ENCODE peak calls at places on chromosomes 6 and 20, in ten cellular contexts. P, V, N, K, Z, B, D, Q, M and T are unnamed samples.

GRCh38 chr6:149285626-149286025 is 31.9 kb upstream of the TAB2 start:
- DNase-seq in P (no peak), V (no peak), N (no peak), K (no peak), Z (no peak), B (no peak), D (no peak), Q (no peak), M (no peak), T (no peak)

GRCh38 chr20:20547221-20547875 is 165.1 kb downstream of the RALGAPA2 start:
- DNase-seq in P (no peak), V (no peak), N (no peak), K (no peak), Z (no peak), B (no peak), D (no peak), Q (no peak), M (peak; percentile 19), T (no peak)

GRCh38 chr6:2630362-2630761 is 120.4 kb downstream of the MYLK4 start:
- DNase-seq in P (no peak), V (peak; percentile 13), N (no peak), K (no peak), Z (peak; percentile 71), B (no peak), D (peak; percentile 45), Q (no peak), M (no peak), T (peak; percentile 95)

GRCh38 chr20:37202267-37202943 is 23.1 kb upstream of the MROH8 start:
- DNase-seq in P (no peak), V (peak; percentile 37), N (no peak), K (no peak), Z (peak; percentile 86), B (peak; percentile 65), D (peak; percentile 74), Q (no peak), M (peak; percentile 32), T (peak; percentile 91)

GRCh38 chr20:38321959-38322598 is 18.1 kb downstream of the BPI start:
- DNase-seq in P (no peak), V (no peak), N (no peak), K (no peak), Z (no peak), B (peak; percentile 70), D (peak; percentile 76), Q (peak; percentile 38), M (no peak), T (peak; percentile 73)

GRCh38 chr6:134921980-134922313 is 28.0 kb downstream of the ALDH8A1 start:
- DNase-seq in P (no peak), V (no peak), N (no peak), K (no peak), Z (no peak), B (no peak), D (no peak), Q (no peak), M (no peak), T (no peak)

GRCh38 chr6:155142902-155143609 is 120.8 kb upstream of the CLDN20 start:
- DNase-seq in P (no peak), V (no peak), N (no peak), K (no peak), Z (no peak), B (no peak), D (no peak), Q (no peak), M (no peak), T (no peak)

GRCh38 chr6:39295538-39295937 is 18.7 kb downstream of the KCNK17 start:
- DNase-seq in P (no peak), V (no peak), N (no peak), K (no peak), Z (no peak), B (no peak), D (no peak), Q (no peak), M (no peak), T (no peak)

GRCh38 chr6:90192857-90193256 is 103.8 kb downstream of the BACH2 start:
- DNase-seq in P (no peak), V (no peak), N (no peak), K (no peak), Z (no peak), B (no peak), D (no peak), Q (no peak), M (no peak), T (no peak)

GRCh38 chr6:43760799-43761168 is 9.2 kb upstream of the VEGFA start:
- DNase-seq in P (peak; percentile 16), V (no peak), N (no peak), K (no peak), Z (no peak), B (no peak), D (no peak), Q (no peak), M (no peak), T (no peak)

GRCh38 chr20:20224806-20225205 is 143.1 kb upstream of the INSM1 start:
- DNase-seq in P (no peak), V (no peak), N (no peak), K (no peak), Z (no peak), B (no peak), D (no peak), Q (no peak), M (no peak), T (no peak)

GRCh38 chr20:35307666-35308653 is 15.7 kb upstream of the FAM83C start:
- DNase-seq in P (no peak), V (no peak), N (no peak), K (peak; percentile 73), Z (peak; percentile 95), B (no peak), D (peak; percentile 50), Q (peak; percentile 76), M (no peak), T (no peak)

GRCh38 chr20:51541189-51542032 is 1.1 kb downstream of the NFATC2 start:
- DNase-seq in P (peak; percentile 62), V (peak; percentile 77), N (no peak), K (peak; percentile 61), Z (no peak), B (peak; percentile 95), D (peak; percentile 56), Q (peak; percentile 12), M (peak; percentile 72), T (peak; percentile 49)

GRCh38 chr6:35552285-35552917 is 39.7 kb upstream of the TULP1 start:
- DNase-seq in P (peak; percentile 51), V (peak; percentile 36), N (no peak), K (no peak), Z (peak; percentile 30), B (no peak), D (peak; percentile 64), Q (no peak), M (peak; percentile 39), T (peak; percentile 45)

GRCh38 chr20:45138451-45139300 is 14.4 kb upstream of the WFDC12 start:
- DNase-seq in P (peak; percentile 84), V (peak; percentile 47), N (no peak), K (peak; percentile 67), Z (no peak), B (peak; percentile 38), D (peak; percentile 90), Q (no peak), M (peak; percentile 44), T (no peak)

GRCh38 chr6:16634855-16635254 is 126.4 kb downstream of the ATXN1 start:
- DNase-seq in P (no peak), V (no peak), N (no peak), K (no peak), Z (no peak), B (no peak), D (no peak), Q (no peak), M (no peak), T (no peak)

GRCh38 chr6:57268294-57268640 is 46.2 kb upstream of the RAB23 start:
- DNase-seq in P (no peak), V (no peak), N (no peak), K (no peak), Z (no peak), B (no peak), D (no peak), Q (no peak), M (no peak), T (no peak)
- TF ChIP-seq CTCF in P (no peak), V (no peak), N (no peak), K (no peak), Z (no peak), B (no peak), D (no peak), Q (no peak), M (peak; percentile 36), T (no peak)

GRCh38 chr6:168226095-168226781 is 93.3 kb downstream of the DACT2 start:
- DNase-seq in P (no peak), V (no peak), N (no peak), K (no peak), Z (no peak), B (no peak), D (no peak), Q (no peak), M (no peak), T (no peak)
- TF ChIP-seq CTCF in P (no peak), V (no peak), N (no peak), K (no peak), Z (no peak), B (peak; percentile 5), D (no peak), Q (peak; percentile 17), M (no peak), T (no peak)

DNA sequence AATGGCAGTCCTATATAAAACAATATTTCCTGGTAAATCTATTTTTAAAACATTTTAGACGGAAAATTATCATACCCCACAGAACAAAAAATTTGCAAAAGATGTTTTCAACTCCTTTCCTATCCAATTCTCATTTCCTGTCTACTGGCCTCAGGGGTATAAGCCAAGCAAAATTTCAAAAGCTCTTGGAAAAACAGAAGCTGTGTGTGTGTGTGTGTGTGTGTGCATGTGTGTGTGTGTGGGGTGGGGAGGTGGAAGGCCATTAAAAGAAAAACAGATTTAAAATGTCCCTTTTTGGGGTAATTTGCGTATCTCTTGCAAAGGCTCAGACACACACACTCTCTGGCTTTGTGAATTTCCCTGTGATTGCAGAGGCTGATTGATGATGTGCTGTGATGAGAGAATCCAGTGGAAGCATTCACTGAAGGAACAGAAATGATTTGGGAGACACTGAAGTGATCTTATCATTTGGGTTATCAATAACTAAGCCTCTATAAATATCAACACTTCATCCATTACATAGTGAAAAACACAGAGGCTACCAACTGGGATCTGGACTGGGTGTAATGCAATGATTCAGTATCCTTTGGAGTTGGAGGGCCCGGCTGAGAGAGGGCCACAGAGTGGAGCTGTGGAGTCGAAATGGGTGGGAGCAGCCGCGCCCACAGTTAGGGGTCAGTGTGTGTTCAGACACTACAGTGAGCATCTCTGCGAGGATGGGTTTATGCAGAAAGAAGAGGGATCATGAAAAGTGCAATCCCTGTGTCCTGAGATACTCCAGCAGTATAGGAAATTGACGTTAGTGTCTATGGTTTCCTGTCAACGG is 106.8 kb upstream of the PREP start:
- DNase-seq in P (no peak), V (no peak), N (no peak), K (no peak), Z (no peak), B (peak; percentile 43), D (no peak), Q (peak; percentile 79), M (peak; percentile 11), T (peak; percentile 29)
- TF ChIP-seq CTCF in P (peak; percentile 32), V (no peak), N (peak; percentile 54), K (no peak), Z (no peak), B (peak; percentile 28), D (no peak), Q (no peak), M (peak; percentile 54), T (peak; percentile 63)

DNA sequence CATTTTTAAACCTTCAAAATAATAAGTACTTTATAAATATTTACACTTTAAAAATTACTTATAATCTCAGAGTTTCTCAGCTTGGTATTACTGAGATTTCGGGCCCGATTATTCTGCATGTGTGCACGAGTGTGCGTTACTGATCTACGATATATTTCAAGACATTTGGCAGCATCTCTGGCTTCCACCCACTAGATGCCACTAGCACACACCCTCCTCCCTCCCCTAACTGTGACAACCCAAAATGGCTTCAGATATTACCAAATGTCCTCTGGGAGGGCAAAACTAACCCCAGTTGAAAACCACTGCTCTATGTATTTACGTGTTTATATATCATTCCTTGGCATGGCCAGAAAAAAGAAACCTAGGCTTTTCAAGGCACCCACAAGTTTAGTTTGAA is 95.9 kb downstream of the FYN start:
- DNase-seq in P (no peak), V (no peak), N (no peak), K (no peak), Z (no peak), B (no peak), D (no peak), Q (no peak), M (no peak), T (no peak)
- TF ChIP-seq CTCF in P (no peak), V (no peak), N (no peak), K (no peak), Z (no peak), B (no peak), D (no peak), Q (peak; percentile 19), M (peak; percentile 24), T (peak; percentile 19)